ENCODE peak calls at places on chromosomes 2 and 18, in eight cellular contexts. M is transverse colon, U is MCF 10A, Q is body of pancreas, S is A549, G is bronchial epithelial cell, C is upper lobe of right lung, J is astrocyte of the spinal cord. F is an unnamed sample.

GRCh38 chr2:207711750-207712487 is 479 bp downstream of the CCNYL1 start:
- DNase-seq in S (peak; percentile 50), M (peak; percentile 70), U (peak; percentile 36), C (no peak), J (peak; percentile 47), Q (peak; percentile 65), G (no peak), F (peak; percentile 40)

GRCh38 chr18:75489493-75490190 is 62.1 kb upstream of the SMIM21 start:
- DNase-seq in M (no peak), U (peak; percentile 80), C (no peak), Q (no peak), S (peak; percentile 31), J (peak; percentile 95), G (peak; percentile 93), F (no peak)

GRCh38 chr2:118019821-118020220 is 6.0 kb upstream of the CCDC93 start:
- DNase-seq in G (no peak), M (no peak), C (no peak), S (no peak), U (no peak), J (no peak), Q (no peak), F (no peak)

GRCh38 chr2:195898505-195898904 is 170.1 kb downstream of the DNAH7 start:
- DNase-seq in Q (peak; percentile 56), C (peak; percentile 76), U (peak; percentile 78), G (peak; percentile 81), J (peak; percentile 99), S (no peak), M (peak; percentile 19), F (no peak)

GRCh38 chr2:135557533-135557932 is 26.2 kb downstream of the R3HDM1 start:
- DNase-seq in U (no peak), S (no peak), Q (no peak), G (no peak), J (no peak), C (no peak), M (no peak), F (no peak)

GRCh38 chr2:117170897-117171296 is 643.6 kb upstream of the DDX18 start:
- DNase-seq in Q (no peak), M (no peak), S (no peak), J (no peak), C (no peak), U (peak; percentile 46), G (peak; percentile 2), F (no peak)

GRCh38 chr18:44712025-44712424 is 31.3 kb downstream of the SETBP1 start:
- DNase-seq in Q (no peak), U (no peak), G (no peak), M (no peak), S (no peak), C (no peak), J (no peak), F (no peak)

GRCh38 chr2:37378411-37378810 is 34.0 kb downstream of the QPCT start:
- DNase-seq in J (peak; percentile 71), U (peak; percentile 81), G (peak; percentile 83), Q (no peak), S (no peak), M (no peak), C (no peak), F (no peak)

GRCh38 chr2:17610521-17610920 is 70.0 kb downstream of the VSNL1 start:
- DNase-seq in U (no peak), M (no peak), C (no peak), G (no peak), S (no peak), Q (no peak), J (no peak), F (no peak)

GRCh38 chr2:19819097-19820065 is 82.4 kb downstream of the TTC32 start:
- DNase-seq in G (peak; percentile 92), U (peak; percentile 93), M (no peak), C (no peak), S (no peak), Q (no peak), J (peak; percentile 95), F (no peak)

GRCh38 chr2:126513033-126513432 is 142.9 kb upstream of the GYPC start:
- DNase-seq in C (no peak), M (no peak), G (peak; percentile 49), Q (no peak), U (peak; percentile 85), S (no peak), J (no peak), F (no peak)

GRCh38 chr18:26756556-26756955 is 109.0 kb downstream of the AQP4 start:
- DNase-seq in U (peak; percentile 72), J (no peak), G (peak; percentile 45), M (no peak), Q (no peak), C (no peak), S (no peak), F (no peak)

GRCh38 chr2:142174176-142174575 is 43.4 kb upstream of the LRP1B start:
- DNase-seq in G (peak; percentile 9), J (no peak), C (no peak), M (no peak), Q (no peak), U (no peak), S (no peak), F (no peak)

GRCh38 chr2:71927757-71928715 is 219.6 kb downstream of the CYP26B1 start:
- DNase-seq in J (no peak), U (no peak), S (no peak), G (no peak), C (peak; percentile 33), Q (no peak), M (no peak), F (no peak)

GRCh38 chr2:230225486-230225885 is at the start of gene SP140:
- DNase-seq in Q (peak; percentile 14), U (no peak), S (no peak), J (no peak), C (peak; percentile 77), M (peak; percentile 73), G (no peak), F (peak; percentile 68)

GRCh38 chr2:185374878-185375277 is 363.7 kb upstream of the FSIP2 start:
- DNase-seq in G (peak; percentile 15), C (no peak), S (no peak), Q (no peak), U (peak; percentile 63), M (no peak), J (no peak), F (no peak)

GRCh38 chr2:164439885-164440284 is 181.4 kb downstream of the GRB14 start:
- DNase-seq in U (no peak), G (no peak), Q (no peak), J (no peak), M (no peak), C (no peak), S (no peak), F (no peak)

GRCh38 chr2:127313359-127313758 is 19.4 kb upstream of the ERCC3 start:
- DNase-seq in G (peak; percentile 30), S (no peak), C (no peak), M (peak; percentile 44), J (no peak), Q (no peak), U (no peak), F (no peak)

GRCh38 chr2:208042041-208042440 is 16.7 kb upstream of the PLEKHM3 start:
- DNase-seq in S (no peak), C (no peak), M (peak; percentile 10), J (peak; percentile 52), U (no peak), Q (no peak), G (peak; percentile 34), F (no peak)

GRCh38 chr2:111919362-111919761 is 21.0 kb downstream of the MERTK start:
- DNase-seq in M (no peak), G (no peak), Q (no peak), S (no peak), C (no peak), J (no peak), U (no peak), F (no peak)
- TF ChIP-seq CTCF in M (no peak), G (peak; percentile 6), Q (no peak), S (no peak), C (peak; percentile 12), J (peak; percentile 23), U (peak; percentile 8), F (no peak)

GRCh38 chr2:174344716-174345472 is 10.1 kb downstream of the SP9 start:
- DNase-seq in G (peak; percentile 83), S (no peak), Q (no peak), M (no peak), J (peak; percentile 60), U (peak; percentile 60), C (no peak), F (no peak)
- TF ChIP-seq CTCF in G (peak; percentile 29), S (peak; percentile 54), Q (peak; percentile 41), M (no peak), J (peak; percentile 22), U (peak; percentile 37), C (peak; percentile 33), F (peak; percentile 38)

GRCh38 chr2:64522843-64523428 is 1.2 kb upstream of the AFTPH start:
- DNase-seq in S (peak; percentile 51), G (peak; percentile 83), C (no peak), J (peak; percentile 84), Q (peak; percentile 82), M (peak; percentile 75), U (peak; percentile 90), F (peak; percentile 34)

GRCh38 chr2:64526034-64526433 is 1.9 kb downstream of the AFTPH start:
- DNase-seq in U (no peak), J (no peak), C (no peak), S (no peak), M (no peak), Q (no peak), G (no peak), F (no peak)

GRCh38 chr2:64523667-64524603 is at the start of gene AFTPH:
- DNase-seq in M (peak; percentile 99), G (peak; percentile 95), U (peak; percentile 99), J (peak; percentile 99), C (peak; percentile 100), S (peak; percentile 98), Q (peak; percentile 99), F (peak; percentile 98)

GRCh38 chr2:64525323-64525625 is 1.1 kb downstream of the AFTPH start:
- DNase-seq in C (no peak), Q (no peak), J (peak; percentile 28), U (peak; percentile 25), M (peak; percentile 11), G (peak; percentile 56), S (no peak), F (no peak)

DNA sequence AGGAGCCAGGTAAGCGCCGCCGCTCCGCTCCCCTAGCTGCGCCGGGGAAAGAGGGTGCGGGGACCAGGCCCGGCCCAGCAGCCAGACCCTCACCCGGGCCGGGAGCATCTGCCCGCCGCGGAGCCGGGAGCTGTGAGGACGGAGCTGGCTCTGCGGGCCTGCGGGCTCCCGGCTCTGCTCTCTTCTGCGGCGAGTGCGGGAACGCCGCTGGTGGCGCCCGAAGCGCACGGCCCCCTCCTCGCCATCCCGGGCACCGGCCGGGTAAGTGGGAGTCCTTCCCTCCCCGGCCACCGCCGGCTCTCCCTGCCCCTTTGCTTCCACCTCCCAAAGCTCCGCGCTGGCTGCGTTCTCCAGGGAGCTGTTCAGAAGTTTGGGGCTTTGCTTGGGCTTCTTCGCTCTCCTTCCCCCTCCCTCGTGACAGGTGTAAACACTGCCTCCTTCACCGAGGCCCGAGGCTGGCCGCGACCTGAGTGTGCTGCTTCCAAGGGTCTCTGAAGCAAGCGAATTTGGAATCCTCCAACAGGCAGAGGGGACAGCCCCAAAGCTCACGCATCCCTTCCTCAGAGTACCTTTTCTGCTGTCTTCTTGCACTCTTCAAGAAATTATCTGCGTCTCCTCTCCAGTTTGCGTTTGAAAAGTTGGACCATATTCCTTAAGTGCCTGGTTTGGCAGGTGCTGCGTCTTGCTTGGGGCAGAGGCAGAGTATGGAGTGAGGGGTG is 635 bp downstream of the AFTPH start:
- DNase-seq in J (peak; percentile 15), Q (peak; percentile 42), U (peak; percentile 18), M (peak; percentile 38), S (peak; percentile 26), G (peak; percentile 13), C (no peak), F (no peak)
- TF ChIP-seq CTCF in J (no peak), Q (no peak), U (no peak), M (no peak), S (no peak), G (no peak), C (no peak), F (no peak)

GRCh38 chr18:77098554-77099174 is 33.9 kb downstream of the MBP start:
- DNase-seq in M (no peak), J (no peak), Q (peak; percentile 52), S (no peak), U (no peak), G (no peak), C (no peak), F (no peak)
- TF ChIP-seq CTCF in M (no peak), J (no peak), Q (no peak), S (no peak), U (no peak), G (no peak), C (no peak), F (no peak)

F was measured in natural killer cell.